ENCODE peak calls at places on chromosomes 6 and 20, in seven cellular contexts. W is progenitor cell of endocrine pancreas; O is ureter; L is AG09319; S is adrenal gland; C is activated CD8-positive, alpha-beta T cell treated with anti-CD3 and anti-CD28 coated beads, Interleukin-2, amount 10 ng/mL, durations not matched to agents 7 days and 5 days; H is stimulated activated CD8-positive, alpha-beta memory T cell treated with anti-CD3 and anti-CD28 coated beads, Interleukin-15, amount 100 ng/mL, for 4 hours. P is an unnamed sample.

GRCh38 chr20:60694763-60695162 is 557.3 kb upstream of the CDH4 start:
- DNase-seq in W (no peak), O (no peak), L (no peak), S (no peak), C (no peak), H (no peak), P (no peak)

GRCh38 chr6:162119349-162119748 is 608.2 kb downstream of the PRKN start:
- DNase-seq in W (no peak), O (peak), L (no peak), S (peak), C (no peak), H (no peak), P (peak)

GRCh38 chr6:125748534-125749111 is 809 bp upstream of the HEY2 start:
- DNase-seq in W (no peak), O (no peak), L (no peak), S (no peak), C (no peak), H (no peak), P (no peak)

GRCh38 chr20:17645010-17645409 is 37.0 kb downstream of the RRBP1 start:
- DNase-seq in W (no peak), O (no peak), L (no peak), S (no peak), C (no peak), H (no peak), P (no peak)

GRCh38 chr6:83847179-83847578 is 6.0 kb upstream of the RIPPLY2 start:
- DNase-seq in W (no peak), O (no peak), L (no peak), S (no peak), C (no peak), H (no peak), P (no peak)

GRCh38 chr6:44636576-44637248 is 249.2 kb downstream of the CDC5L start:
- DNase-seq in W (no peak), O (no peak), L (no peak), S (no peak), C (no peak), H (no peak), P (no peak)

GRCh38 chr6:12348530-12349511 is 58.7 kb downstream of the EDN1 start:
- DNase-seq in W (no peak), O (no peak), L (no peak), S (no peak), C (no peak), H (no peak), P (peak)

GRCh38 chr6:149306967-149307366 is 10.5 kb upstream of the TAB2 start:
- DNase-seq in W (no peak), O (no peak), L (no peak), S (no peak), C (no peak), H (no peak), P (no peak)

GRCh38 chr6:149935668-149936067 is 6.1 kb upstream of the ULBP2 start:
- DNase-seq in W (no peak), O (peak), L (no peak), S (no peak), C (no peak), H (no peak), P (no peak)

GRCh38 chr6:83867527-83868161 is 8.2 kb downstream of the CYB5R4 start:
- DNase-seq in W (no peak), O (no peak), L (peak), S (peak), C (peak), H (no peak), P (peak)

GRCh38 chr6:30325150-30325872 is 1.4 kb upstream of the TRIM39 start:
- DNase-seq in W (no peak), O (no peak), L (no peak), S (no peak), C (peak), H (peak), P (peak)

GRCh38 chr20:5863040-5863811 is 87.1 kb downstream of the TRMT6 start:
- DNase-seq in W (no peak), O (no peak), L (no peak), S (peak), C (no peak), H (no peak), P (no peak)

GRCh38 chr6:160858886-160859285 is 132.7 kb upstream of the MAP3K4 start:
- DNase-seq in W (no peak), O (no peak), L (no peak), S (no peak), C (no peak), H (no peak), P (no peak)

P was measured in transverse colon.